ENCODE peak calls at places on chromosomes 4 and X, in eight cellular contexts. L, S, E, K, F, A, C and V are unnamed samples.

GRCh38 chrX:826448-826847 is 195.9 kb downstream of the SHOX start:
- DNase-seq in L (no peak), S (peak), A (peak), E (no peak), C (no peak), F (no peak), K (no peak), V (no peak)

GRCh38 chr4:181728567-181728966 is 514.6 kb upstream of the TENM3 start:
- DNase-seq in K (no peak), F (no peak), L (no peak), A (no peak), E (no peak), C (no peak), S (peak), V (no peak)

GRCh38 chrX:54043696-54044125 is 562 bp downstream of the PHF8 start:
- DNase-seq in A (no peak), F (peak), K (peak), L (no peak), C (peak), S (peak), E (peak), V (no peak)

GRCh38 chr4:184306949-184307348 is 89.3 kb upstream of the ENPP6 start:
- DNase-seq in A (no peak), F (peak), K (no peak), E (no peak), C (no peak), L (no peak), S (peak), V (no peak)

GRCh38 chr4:13750594-13750993 is 123.1 kb upstream of the BOD1L1 start:
- DNase-seq in C (no peak), F (peak), A (no peak), S (no peak), K (no peak), L (no peak), E (no peak), V (no peak)

GRCh38 chrX:26783512-26784225 is 567.7 kb downstream of the MAGEB5 start:
- DNase-seq in E (peak), L (peak), C (peak), A (no peak), K (peak), F (peak), S (peak), V (no peak)

GRCh38 chr4:55439023-55439422 is 43.3 kb downstream of the TMEM165 start:
- DNase-seq in L (no peak), S (no peak), C (no peak), E (no peak), A (no peak), K (no peak), F (no peak), V (no peak)

GRCh38 chr4:47615385-47615784 is 130.3 kb downstream of the ATP10D start:
- DNase-seq in L (no peak), C (no peak), F (no peak), S (peak), E (no peak), K (no peak), A (no peak), V (no peak)

GRCh38 chr4:15355464-15355863 is 72.4 kb upstream of the C1QTNF7 start:
- DNase-seq in K (no peak), A (no peak), L (no peak), C (no peak), S (no peak), E (no peak), F (no peak), V (no peak)

GRCh38 chr4:72112514-72113156 is 80.8 kb downstream of the NPFFR2 start:
- DNase-seq in A (no peak), K (no peak), L (no peak), E (no peak), F (peak), C (no peak), S (peak), V (no peak)

GRCh38 chr4:59122626-59123025 is 2012.4 kb upstream of the IGFBP7 start:
- DNase-seq in C (no peak), S (no peak), E (no peak), F (no peak), K (no peak), L (no peak), A (no peak), V (no peak)

GRCh38 chrX:46649421-46650260 is 76.1 kb downstream of the CHST7 start:
- DNase-seq in C (peak), A (no peak), F (no peak), E (no peak), S (no peak), L (no peak), K (peak), V (no peak)

GRCh38 chr4:140644470-140645185 is 75.9 kb upstream of the UCP1 start:
- DNase-seq in S (no peak), C (no peak), F (no peak), K (no peak), A (no peak), E (no peak), L (no peak), V (no peak)

GRCh38 chr4:1297456-1298325 is 8.0 kb downstream of the MAEA start:
- DNase-seq in E (no peak), K (peak), L (no peak), C (no peak), S (no peak), A (no peak), F (no peak), V (no peak)

GRCh38 chr4:145734576-145735329 is 54.8 kb downstream of the C4orf51 start:
- DNase-seq in S (peak), C (no peak), K (no peak), F (peak), E (no peak), L (no peak), A (peak), V (no peak)

GRCh38 chr4:145732416-145732815 is 52.5 kb downstream of the C4orf51 start:
- DNase-seq in L (peak), K (no peak), C (no peak), E (no peak), A (no peak), F (peak), S (no peak), V (no peak)

GRCh38 chrX:40109288-40110008 is 11.7 kb upstream of the BCOR start:
- DNase-seq in S (peak), F (peak), E (peak), K (peak), A (no peak), L (peak), C (peak), V (no peak)

GRCh38 chr4:119113033-119113655 is 22.5 kb upstream of the MYOZ2 start:
- DNase-seq in C (no peak), S (peak), E (no peak), F (peak), L (no peak), K (no peak), A (peak), V (no peak)

GRCh38 chrX:72316408-72317079 is 10.8 kb upstream of the CITED1 start:
- DNase-seq in F (no peak), E (no peak), A (no peak), S (no peak), L (peak), C (peak), K (no peak), V (no peak)

GRCh38 chr4:147768113-147768512 is 36.2 kb downstream of the ARHGAP10 start:
- DNase-seq in A (no peak), K (no peak), S (peak), C (no peak), F (peak), E (peak), L (no peak), V (no peak)

GRCh38 chr4:83075696-83076095 is 38.8 kb downstream of the PLAC8 start:
- DNase-seq in A (peak), E (no peak), K (no peak), S (peak), F (peak), C (no peak), L (no peak), V (no peak)

GRCh38 chrX:150044556-150044955 is 106.3 kb upstream of the EOLA2 start:
- DNase-seq in A (no peak), C (no peak), E (no peak), K (no peak), S (peak), L (no peak), F (no peak), V (no peak)

GRCh38 chrX:7647826-7648225 is 195.1 kb upstream of the VCX start:
- DNase-seq in E (no peak), A (no peak), S (no peak), C (peak), F (no peak), K (peak), L (peak), V (no peak)